ENCODE peak calls at places on chromosomes 7 and 10, in five cellular contexts. One of them, this sample, is unnamed.

GRCh38 chr10:24900888-24901685 is 51.3 kb downstream of the PRTFDC1 start:
- ATAC-seq in A549: no peak
- ATAC-seq in upper lobe of left lung: no peak
- ATAC-seq in heart left ventricle: peak; percentile 63
- ATAC-seq in gastrocnemius medialis: no peak
- ATAC-seq in this sample: no peak

GRCh38 chr7:2460188-2460587 is 16.0 kb downstream of the GRIFIN start:
- ATAC-seq in A549: no peak
- ATAC-seq in upper lobe of left lung: peak; percentile 21
- ATAC-seq in heart left ventricle: no peak
- ATAC-seq in gastrocnemius medialis: no peak
- ATAC-seq in this sample: no peak

GRCh38 chr7:134942690-134943466 is 43.4 kb upstream of the AGBL3 start:
- ATAC-seq in A549: no peak
- ATAC-seq in upper lobe of left lung: no peak
- ATAC-seq in heart left ventricle: no peak
- ATAC-seq in gastrocnemius medialis: no peak
- ATAC-seq in this sample: no peak

GRCh38 chr10:48502791-48503190 is 102.1 kb downstream of the ARHGAP22 start:
- ATAC-seq in A549: no peak
- ATAC-seq in upper lobe of left lung: no peak
- ATAC-seq in heart left ventricle: no peak
- ATAC-seq in gastrocnemius medialis: no peak
- ATAC-seq in this sample: no peak

GRCh38 chr10:87646920-87647319 is 12.8 kb upstream of the PAPSS2 start:
- ATAC-seq in A549: no peak
- ATAC-seq in upper lobe of left lung: peak; percentile 71
- ATAC-seq in heart left ventricle: no peak
- ATAC-seq in gastrocnemius medialis: no peak
- ATAC-seq in this sample: no peak

GRCh38 chr7:55552320-55553086 is 19.8 kb downstream of the VOPP1 start:
- ATAC-seq in A549: peak; percentile 63
- ATAC-seq in upper lobe of left lung: peak; percentile 64
- ATAC-seq in heart left ventricle: peak; percentile 91
- ATAC-seq in gastrocnemius medialis: peak; percentile 88
- ATAC-seq in this sample: peak; percentile 82

GRCh38 chr10:13000431-13000830 is 1.1 kb downstream of the CCDC3 start:
- ATAC-seq in A549: no peak
- ATAC-seq in upper lobe of left lung: no peak
- ATAC-seq in heart left ventricle: no peak
- ATAC-seq in gastrocnemius medialis: no peak
- ATAC-seq in this sample: no peak

GRCh38 chr7:82288769-82289535 is 154.6 kb downstream of the CACNA2D1 start:
- ATAC-seq in A549: no peak
- ATAC-seq in upper lobe of left lung: no peak
- ATAC-seq in heart left ventricle: peak; percentile 56
- ATAC-seq in gastrocnemius medialis: no peak
- ATAC-seq in this sample: no peak

GRCh38 chr7:137981668-137982067 is 20.2 kb downstream of the CREB3L2 start:
- ATAC-seq in A549: no peak
- ATAC-seq in upper lobe of left lung: no peak
- ATAC-seq in heart left ventricle: no peak
- ATAC-seq in gastrocnemius medialis: no peak
- ATAC-seq in this sample: no peak
- TF ChIP-seq POLR2A in A549: no peak
- TF ChIP-seq POLR2A in upper lobe of left lung: no peak
- TF ChIP-seq POLR2A in heart left ventricle: no peak
- TF ChIP-seq POLR2A in gastrocnemius medialis: no peak
- TF ChIP-seq POLR2A in this sample: no peak

DNA sequence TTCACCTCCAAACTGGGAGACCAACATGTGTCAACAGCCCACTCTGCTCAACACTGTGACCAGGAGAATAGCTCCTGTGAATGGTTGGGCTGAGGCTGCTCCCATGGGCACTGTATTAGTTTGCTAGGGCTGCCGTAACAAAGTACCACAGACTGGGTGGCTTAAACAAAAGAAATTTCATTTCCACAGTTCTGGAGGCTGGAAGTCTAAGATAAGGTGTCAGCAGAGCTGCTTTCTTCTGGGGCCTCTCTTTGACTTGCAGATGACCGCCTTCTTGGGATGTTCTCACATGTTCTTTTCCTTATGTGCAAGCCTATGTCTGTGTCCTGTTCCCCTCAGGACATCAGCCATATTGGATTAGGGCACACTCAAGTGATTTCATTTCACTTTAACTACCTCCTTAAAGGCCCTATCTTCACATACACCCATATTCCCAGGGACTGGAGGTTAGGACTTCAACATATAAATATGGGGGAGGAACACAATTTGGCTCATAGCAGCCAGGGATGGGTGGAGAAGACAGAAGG is 90.3 kb downstream of the CPED1 start:
- ATAC-seq in A549: no peak
- ATAC-seq in upper lobe of left lung: no peak
- ATAC-seq in heart left ventricle: no peak
- ATAC-seq in gastrocnemius medialis: no peak
- ATAC-seq in this sample: no peak
- TF ChIP-seq POLR2A in A549: no peak
- TF ChIP-seq POLR2A in upper lobe of left lung: no peak
- TF ChIP-seq POLR2A in heart left ventricle: no peak
- TF ChIP-seq POLR2A in gastrocnemius medialis: no peak
- TF ChIP-seq POLR2A in this sample: no peak

DNA sequence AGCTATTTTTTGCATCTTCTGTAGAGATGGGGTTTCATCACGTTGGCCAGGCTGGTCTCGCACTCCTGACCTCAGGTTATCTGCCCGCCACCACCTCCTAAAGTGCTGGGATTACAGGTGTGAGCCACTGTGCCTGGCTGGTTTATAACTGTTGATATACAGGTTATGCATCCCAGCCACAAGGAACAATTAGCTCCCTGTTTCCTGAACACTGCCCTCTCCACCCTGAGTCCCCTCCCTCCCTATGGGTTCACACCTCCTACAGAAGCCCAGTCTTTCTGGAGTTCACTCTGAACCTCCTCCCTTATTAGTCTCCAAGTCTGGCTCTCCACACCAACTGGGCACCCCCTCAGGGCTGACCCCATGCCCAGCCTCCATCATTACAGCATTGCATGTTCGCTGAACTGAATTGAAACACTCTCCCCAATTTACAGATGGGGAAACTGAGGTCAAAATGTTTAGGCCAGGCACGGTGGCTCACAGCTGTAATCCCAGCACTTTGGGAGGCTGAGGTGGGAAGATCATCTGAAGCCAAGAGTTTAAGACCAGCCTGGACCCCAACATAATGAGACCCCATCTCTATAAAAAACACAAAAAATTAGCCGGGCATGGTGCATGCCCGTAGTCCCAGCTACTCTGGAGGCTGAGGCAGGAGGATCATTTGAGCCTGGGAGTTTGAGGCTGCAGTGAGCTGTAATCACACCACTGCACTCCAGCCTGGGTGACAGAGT is 1.7 kb upstream of the CLIP2 start:
- ATAC-seq in A549: no peak
- ATAC-seq in upper lobe of left lung: no peak
- ATAC-seq in heart left ventricle: no peak
- ATAC-seq in gastrocnemius medialis: no peak
- ATAC-seq in this sample: no peak
- TF ChIP-seq POLR2A in A549: no peak
- TF ChIP-seq POLR2A in upper lobe of left lung: no peak
- TF ChIP-seq POLR2A in heart left ventricle: no peak
- TF ChIP-seq POLR2A in gastrocnemius medialis: no peak
- TF ChIP-seq POLR2A in this sample: no peak

GRCh38 chr10:110151467-110151866 is 55.9 kb upstream of the MXI1 start:
- ATAC-seq in A549: no peak
- ATAC-seq in upper lobe of left lung: peak; percentile 42
- ATAC-seq in heart left ventricle: peak; percentile 21
- ATAC-seq in gastrocnemius medialis: no peak
- ATAC-seq in this sample: no peak
- TF ChIP-seq POLR2A in A549: no peak
- TF ChIP-seq POLR2A in upper lobe of left lung: no peak
- TF ChIP-seq POLR2A in heart left ventricle: no peak
- TF ChIP-seq POLR2A in gastrocnemius medialis: no peak
- TF ChIP-seq POLR2A in this sample: no peak

DNA sequence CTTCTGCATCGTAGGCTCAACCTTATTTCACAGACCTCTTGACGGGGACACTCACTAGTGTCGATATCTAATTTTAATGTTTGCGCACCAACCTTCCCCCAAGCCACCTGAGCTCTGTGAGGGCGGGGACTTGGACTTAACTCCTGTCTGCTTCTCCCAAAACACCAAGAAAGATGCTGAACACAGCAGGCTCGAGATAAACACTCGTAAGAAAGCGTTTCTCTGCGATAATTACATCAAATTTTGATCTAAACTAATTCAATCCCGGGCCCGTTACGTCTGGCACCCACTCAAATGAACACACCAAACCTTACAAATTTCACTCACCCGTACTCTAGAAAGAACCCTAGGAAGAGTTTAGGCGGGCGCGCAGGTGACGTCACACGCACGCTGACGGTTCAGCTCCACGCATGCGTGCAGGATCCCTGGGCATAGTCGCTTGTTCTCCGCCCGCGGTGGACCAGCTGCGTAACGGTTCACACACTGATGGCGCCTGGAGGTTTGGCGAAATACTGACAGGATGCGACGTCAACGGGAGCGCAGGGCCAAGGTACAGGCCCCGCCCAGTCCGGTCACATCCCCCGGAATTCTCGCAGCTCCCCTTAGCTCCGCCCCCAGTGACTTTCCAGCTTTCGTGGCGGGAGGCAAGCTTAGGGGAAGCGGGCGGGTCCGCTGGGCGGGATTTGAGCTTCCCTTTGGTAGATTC is at the start of gene POT1:
- ATAC-seq in A549: peak; percentile 100
- ATAC-seq in upper lobe of left lung: peak; percentile 100
- ATAC-seq in heart left ventricle: peak; percentile 100
- ATAC-seq in gastrocnemius medialis: peak; percentile 100
- ATAC-seq in this sample: peak; percentile 100
- TF ChIP-seq POLR2A in A549: peak; percentile 26
- TF ChIP-seq POLR2A in upper lobe of left lung: no peak
- TF ChIP-seq POLR2A in heart left ventricle: no peak
- TF ChIP-seq POLR2A in gastrocnemius medialis: peak; percentile 21
- TF ChIP-seq POLR2A in this sample: peak; percentile 23

DNA sequence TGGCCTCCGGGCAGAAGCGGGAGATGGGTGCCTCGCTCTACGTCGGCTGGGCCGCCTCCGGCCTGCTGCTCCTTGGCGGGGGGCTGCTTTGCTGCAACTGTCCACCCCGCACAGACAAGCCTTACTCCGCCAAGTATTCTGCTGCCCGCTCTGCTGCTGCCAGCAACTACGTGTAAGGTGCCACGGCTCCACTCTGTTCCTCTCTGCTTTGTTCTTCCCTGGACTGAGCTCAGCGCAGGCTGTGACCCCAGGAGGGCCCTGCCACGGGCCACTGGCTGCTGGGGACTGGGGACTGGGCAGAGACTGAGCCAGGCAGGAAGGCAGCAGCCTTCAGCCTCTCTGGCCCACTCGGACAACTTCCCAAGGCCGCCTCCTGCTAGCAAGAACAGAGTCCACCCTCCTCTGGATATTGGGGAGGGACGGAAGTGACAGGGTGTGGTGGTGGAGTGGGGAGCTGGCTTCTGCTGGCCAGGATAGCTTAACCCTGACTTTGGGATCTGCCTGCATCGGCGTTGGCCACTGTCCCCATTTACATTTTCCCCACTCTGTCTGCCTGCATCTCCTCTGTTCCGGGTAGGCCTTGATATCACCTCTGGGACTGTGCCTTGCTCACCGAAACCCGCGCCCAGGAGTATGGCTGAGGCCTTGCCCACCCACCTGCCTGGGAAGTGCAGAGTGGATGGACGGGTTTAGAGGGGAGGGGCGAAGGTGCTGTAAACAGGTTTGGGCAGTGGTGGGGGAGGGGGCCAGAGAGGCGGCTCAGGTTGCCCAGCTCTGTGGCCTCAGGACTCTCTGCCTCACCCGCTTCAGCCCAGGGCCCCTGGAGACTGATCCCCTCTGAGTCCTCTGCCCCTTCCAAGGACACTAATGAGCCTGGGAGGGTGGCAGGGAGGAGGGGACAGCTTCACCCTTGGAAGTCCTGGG is 1.1 kb downstream of the CLDN4 start:
- ATAC-seq in A549: no peak
- ATAC-seq in upper lobe of left lung: peak; percentile 80
- ATAC-seq in heart left ventricle: peak; percentile 12
- ATAC-seq in gastrocnemius medialis: no peak
- ATAC-seq in this sample: peak; percentile 25
- TF ChIP-seq POLR2A in A549: peak; percentile 16
- TF ChIP-seq POLR2A in upper lobe of left lung: no peak
- TF ChIP-seq POLR2A in heart left ventricle: no peak
- TF ChIP-seq POLR2A in gastrocnemius medialis: no peak
- TF ChIP-seq POLR2A in this sample: no peak

DNA sequence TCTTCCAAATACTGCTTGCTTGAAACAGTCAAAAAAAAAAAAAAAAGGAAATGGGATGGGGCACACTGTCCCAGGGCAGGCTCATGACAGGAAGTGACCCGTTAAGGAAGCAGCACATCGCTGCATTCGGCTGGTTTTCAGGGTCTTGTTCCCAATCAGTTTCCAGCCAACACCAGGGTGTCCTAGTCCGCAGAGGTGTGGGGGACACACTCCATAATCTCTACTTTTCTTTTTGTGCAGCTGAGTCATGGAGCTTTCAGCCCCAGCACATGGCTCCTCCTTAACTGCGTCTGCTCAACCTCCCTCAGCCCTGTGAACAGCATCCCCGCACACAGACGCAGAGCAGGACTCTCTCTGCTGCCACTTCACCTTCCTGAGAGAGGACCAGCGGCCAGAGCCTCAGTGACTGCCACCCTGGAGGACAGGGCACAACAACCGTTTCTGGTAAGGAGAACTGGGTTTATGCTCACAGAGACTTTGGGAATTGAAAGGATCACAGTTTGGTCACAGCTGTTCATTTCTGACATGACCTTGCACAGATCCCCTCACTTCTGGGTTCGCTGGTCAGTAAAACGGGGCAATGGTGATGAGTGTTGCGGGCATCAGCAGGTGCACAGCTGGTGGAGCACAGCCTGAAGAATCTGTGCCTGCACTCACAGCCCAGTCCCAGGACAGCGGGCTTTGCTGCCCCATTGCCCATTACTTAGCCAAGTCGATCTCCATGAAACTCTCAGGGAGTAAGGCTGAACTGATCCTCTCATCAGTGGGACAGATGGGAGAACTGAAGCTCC is at the start of gene GIMAP5:
- ATAC-seq in A549: peak; percentile 32
- ATAC-seq in upper lobe of left lung: peak; percentile 49
- ATAC-seq in heart left ventricle: peak; percentile 72
- ATAC-seq in gastrocnemius medialis: peak; percentile 32
- ATAC-seq in this sample: peak; percentile 47
- TF ChIP-seq POLR2A in A549: no peak
- TF ChIP-seq POLR2A in upper lobe of left lung: no peak
- TF ChIP-seq POLR2A in heart left ventricle: no peak
- TF ChIP-seq POLR2A in gastrocnemius medialis: peak; percentile 34
- TF ChIP-seq POLR2A in this sample: peak; percentile 15

This sample was measured in gastroesophageal sphincter.